ENCODE peak calls at places on chromosomes 7 and 10, in nine cellular contexts. L is sigmoid colon, E is transverse colon, W is H1, Z is GM12892, B is vagina, R is GM12878, J is HCT116, T is prostate gland. O is an unnamed sample.

GRCh38 chr7:106059556-106059955 is 52.6 kb downstream of the SYPL1 start:
- DNase-seq in B (no peak), L (no peak), E (no peak), W (no peak), T (no peak), Z (no peak), R (no peak), J (no peak), O (no peak)

GRCh38 chr10:77820349-77820748 is 106.2 kb downstream of the DLG5 start:
- DNase-seq in L (no peak), E (no peak), J (no peak), R (no peak), T (no peak), W (no peak), B (no peak), Z (no peak), O (no peak)

GRCh38 chr7:143407296-143408246 is 1.1 kb downstream of the EPHA1 start:
- DNase-seq in B (no peak), L (no peak), E (no peak), Z (no peak), J (no peak), W (no peak), T (no peak), R (no peak), O (no peak)

GRCh38 chr10:133158756-133159610 is 1.0 kb upstream of the KNDC1 start:
- DNase-seq in R (no peak), T (no peak), B (no peak), E (no peak), J (no peak), L (peak), Z (no peak), W (no peak), O (no peak)

GRCh38 chr7:76244781-76245391 is 43.2 kb downstream of the SRRM3 start:
- DNase-seq in R (no peak), T (no peak), E (no peak), L (no peak), J (no peak), W (no peak), Z (no peak), B (no peak), O (no peak)

GRCh38 chr7:157502701-157503111 is 165.9 kb downstream of the DNAJB6 start:
- DNase-seq in W (no peak), R (no peak), L (peak), B (no peak), T (no peak), Z (no peak), J (no peak), E (peak), O (no peak)

GRCh38 chr7:138875794-138876193 is 77.8 kb upstream of the ATP6V0A4 start:
- DNase-seq in E (no peak), J (no peak), W (no peak), L (no peak), T (no peak), R (no peak), B (no peak), Z (no peak), O (no peak)

GRCh38 chr10:100506596-100507356 is 12.9 kb downstream of the SEC31B start:
- DNase-seq in E (no peak), T (no peak), W (no peak), L (no peak), J (no peak), Z (no peak), R (no peak), B (no peak), O (no peak)

GRCh38 chr7:46152671-46153070 is 231.6 kb upstream of the IGFBP3 start:
- DNase-seq in J (no peak), L (no peak), T (no peak), W (no peak), Z (no peak), R (no peak), B (no peak), E (no peak), O (no peak)

GRCh38 chr7:28658392-28658791 is 246.1 kb downstream of the CREB5 start:
- DNase-seq in R (no peak), T (no peak), L (no peak), W (no peak), J (no peak), E (no peak), Z (no peak), B (no peak), O (no peak)

GRCh38 chr10:20903635-20904390 is 6.7 kb upstream of the NEBL start:
- DNase-seq in T (no peak), L (no peak), Z (no peak), W (no peak), R (no peak), E (no peak), B (no peak), J (no peak), O (no peak)

GRCh38 chr7:76397409-76398183 is 11.9 kb downstream of the SSC4D start:
- DNase-seq in Z (peak), W (no peak), E (peak), B (no peak), R (peak), L (peak), T (peak), J (no peak), O (peak)

GRCh38 chr10:128054163-128054970 is 71.9 kb downstream of the MKI67 start:
- DNase-seq in W (no peak), E (peak), R (no peak), L (no peak), Z (no peak), B (no peak), T (no peak), J (no peak), O (no peak)

GRCh38 chr10:121293121-121293520 is 305.1 kb downstream of the FGFR2 start:
- DNase-seq in B (no peak), L (no peak), E (no peak), J (no peak), R (no peak), Z (no peak), W (no peak), T (no peak), O (no peak)

GRCh38 chr7:17581301-17581700 is 282.8 kb downstream of the AHR start:
- DNase-seq in B (no peak), Z (no peak), L (no peak), T (no peak), R (no peak), J (no peak), E (no peak), W (no peak), O (no peak)

GRCh38 chr7:4066626-4067475 is 615.2 kb upstream of the FOXK1 start:
- DNase-seq in J (no peak), L (no peak), B (peak), Z (no peak), R (no peak), T (no peak), E (no peak), W (no peak), O (no peak)

GRCh38 chr10:77165445-77166316 is 471.9 kb downstream of the KCNMA1 start:
- DNase-seq in Z (no peak), L (peak), T (peak), W (peak), J (peak), E (peak), B (no peak), R (peak), O (no peak)

GRCh38 chr7:124275411-124275810 is 242.5 kb upstream of the TMEM229A start:
- DNase-seq in Z (no peak), R (no peak), L (no peak), B (no peak), T (no peak), W (no peak), J (no peak), E (no peak), O (no peak)

GRCh38 chr7:97126483-97127171 is 9.1 kb downstream of the SDHAF3 start:
- DNase-seq in B (no peak), T (no peak), J (no peak), R (no peak), Z (no peak), E (no peak), L (no peak), W (no peak), O (no peak)
- TF ChIP-seq POLR2A in B (no peak), T (no peak), J (no peak), R (no peak), Z (no peak), E (no peak), L (no peak), W (no peak), O (no peak)

GRCh38 chr10:93392111-93392510 is 90.0 kb downstream of the MYOF start:
- DNase-seq in W (no peak), J (no peak), B (peak), L (no peak), T (no peak), R (no peak), E (no peak), Z (no peak), O (no peak)

GRCh38 chr10:93402192-93402591 is 79.9 kb downstream of the MYOF start:
- DNase-seq in T (no peak), L (no peak), E (no peak), W (no peak), Z (no peak), J (no peak), B (no peak), R (no peak), O (no peak)

GRCh38 chr10:93398528-93398927 is 83.6 kb downstream of the MYOF start:
- DNase-seq in E (no peak), R (no peak), B (no peak), W (no peak), Z (no peak), J (no peak), L (no peak), T (no peak), O (no peak)

GRCh38 chr10:93393231-93393630 is 88.9 kb downstream of the MYOF start:
- DNase-seq in L (no peak), W (no peak), J (no peak), E (no peak), B (peak), R (no peak), Z (no peak), T (no peak), O (no peak)

DNA sequence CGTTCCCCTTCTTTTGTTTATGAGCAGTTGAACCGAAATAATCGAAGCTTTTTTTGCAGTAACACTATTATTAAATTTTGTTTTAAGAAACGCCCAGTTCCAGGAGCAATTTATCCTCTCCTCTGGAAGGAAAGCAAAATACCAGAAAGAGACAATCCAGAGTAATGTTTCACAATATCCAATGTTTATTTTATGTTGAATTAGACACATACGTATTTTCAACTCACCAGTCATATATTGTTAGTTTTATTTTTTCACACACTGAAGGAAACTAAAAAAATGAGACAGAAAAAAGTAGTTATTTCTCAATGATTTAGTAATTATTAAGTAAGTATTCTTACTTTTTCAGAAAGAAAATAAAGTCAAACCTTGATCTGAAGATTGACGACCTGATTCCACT is 85.1 kb downstream of the MYOF start:
- DNase-seq in W (no peak), E (no peak), T (no peak), L (no peak), J (no peak), Z (no peak), R (no peak), B (no peak), O (no peak)
- TF ChIP-seq POLR2AphosphoS5 in W (no peak), E (no peak), T (no peak), L (peak), J (no peak), Z (no peak), R (no peak), B (no peak), O (no peak)

GRCh38 chr7:112361154-112361553 is 89.1 kb upstream of the IFRD1 start:
- DNase-seq in E (no peak), T (peak), W (no peak), R (no peak), B (no peak), J (no peak), L (no peak), Z (no peak), O (no peak)
- TF ChIP-seq POLR2A in E (no peak), T (no peak), W (no peak), R (no peak), B (no peak), J (no peak), L (no peak), Z (no peak), O (no peak)

GRCh38 chr7:151631149-151631967 is 111.7 kb upstream of the RHEB start:
- DNase-seq in W (no peak), L (peak), E (no peak), B (no peak), J (no peak), Z (no peak), T (peak), R (peak), O (no peak)

GRCh38 chr7:151630349-151630748 is 110.7 kb upstream of the RHEB start:
- DNase-seq in T (no peak), Z (no peak), B (no peak), R (no peak), E (no peak), J (no peak), L (no peak), W (no peak), O (no peak)

GRCh38 chr7:151629873-151630272 is 110.2 kb upstream of the RHEB start:
- DNase-seq in Z (no peak), R (no peak), E (no peak), L (no peak), J (no peak), T (no peak), B (no peak), W (no peak), O (no peak)

GRCh38 chr7:151626422-151627115 is 106.9 kb upstream of the RHEB start:
- DNase-seq in E (peak), R (no peak), W (no peak), L (no peak), B (no peak), J (no peak), T (peak), Z (no peak), O (no peak)

GRCh38 chr7:151628846-151629604 is 109.3 kb upstream of the RHEB start:
- DNase-seq in E (no peak), B (no peak), T (no peak), Z (no peak), R (no peak), W (no peak), J (no peak), L (no peak), O (no peak)
- TF ChIP-seq POLR2AphosphoS5 in E (no peak), B (no peak), T (no peak), Z (no peak), R (no peak), W (no peak), J (no peak), L (no peak), O (no peak)

DNA sequence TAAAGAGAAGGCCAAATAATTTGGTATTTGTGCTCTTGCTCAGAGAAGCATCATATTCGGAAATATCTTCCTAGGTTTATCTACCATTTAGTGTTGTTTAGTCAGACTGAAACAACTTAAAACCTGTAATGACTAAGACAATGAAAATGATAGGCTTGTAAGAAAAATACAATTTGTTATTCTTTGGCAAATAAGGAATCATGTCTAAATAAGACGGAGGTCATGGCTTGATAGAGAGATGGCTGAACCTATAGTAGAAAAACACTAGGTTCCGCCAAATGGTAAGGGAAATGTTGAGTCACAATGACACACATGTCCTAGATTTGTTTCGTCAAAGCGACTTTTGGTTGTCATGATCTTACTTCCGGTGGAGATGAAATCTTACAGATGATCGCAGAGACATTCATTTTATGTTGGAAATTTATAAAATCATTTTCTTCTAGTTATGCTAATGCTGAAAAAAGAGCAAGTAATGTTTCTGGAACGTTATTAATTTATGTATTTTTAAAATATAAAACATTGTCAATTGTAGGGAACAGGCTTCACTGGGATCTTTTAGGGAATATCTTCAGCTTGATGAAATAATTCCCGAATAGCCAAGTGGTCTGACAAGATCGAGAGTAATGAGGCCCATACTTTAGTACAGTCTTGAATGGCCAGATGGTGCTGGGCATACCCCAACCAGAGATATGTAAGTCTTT is 1.0 kb downstream of the SRGN start:
- DNase-seq in E (no peak), L (no peak), R (peak), W (no peak), J (no peak), T (no peak), Z (no peak), B (no peak), O (no peak)
- TF ChIP-seq POLR2A in E (peak), L (no peak), R (no peak), W (no peak), J (no peak), T (no peak), Z (peak), B (no peak), O (no peak)

GRCh38 chr10:59242991-59243390 is 66.5 kb downstream of the PHYHIPL start:
- DNase-seq in W (no peak), E (no peak), Z (no peak), L (no peak), T (no peak), B (no peak), R (no peak), J (no peak), O (no peak)

GRCh38 chr10:59242057-59242456 is 65.6 kb downstream of the PHYHIPL start:
- DNase-seq in E (no peak), J (no peak), W (no peak), Z (no peak), B (no peak), T (no peak), L (no peak), R (no peak), O (no peak)

GRCh38 chr10:59244871-59245270 is 68.4 kb downstream of the PHYHIPL start:
- DNase-seq in R (no peak), W (no peak), L (no peak), B (no peak), T (no peak), Z (no peak), E (no peak), J (no peak), O (no peak)

GRCh38 chr10:59245751-59246150 is 69.3 kb downstream of the PHYHIPL start:
- DNase-seq in J (no peak), T (no peak), B (no peak), R (no peak), L (no peak), E (no peak), Z (no peak), W (no peak), O (no peak)

GRCh38 chr10:59243611-59244195 is 67.3 kb downstream of the PHYHIPL start:
- DNase-seq in W (no peak), J (no peak), E (no peak), R (no peak), L (no peak), Z (no peak), T (no peak), B (no peak), O (no peak)
- TF ChIP-seq POLR2AphosphoS5 in W (no peak), J (no peak), E (no peak), R (no peak), L (no peak), Z (no peak), T (no peak), B (no peak), O (no peak)

DNA sequence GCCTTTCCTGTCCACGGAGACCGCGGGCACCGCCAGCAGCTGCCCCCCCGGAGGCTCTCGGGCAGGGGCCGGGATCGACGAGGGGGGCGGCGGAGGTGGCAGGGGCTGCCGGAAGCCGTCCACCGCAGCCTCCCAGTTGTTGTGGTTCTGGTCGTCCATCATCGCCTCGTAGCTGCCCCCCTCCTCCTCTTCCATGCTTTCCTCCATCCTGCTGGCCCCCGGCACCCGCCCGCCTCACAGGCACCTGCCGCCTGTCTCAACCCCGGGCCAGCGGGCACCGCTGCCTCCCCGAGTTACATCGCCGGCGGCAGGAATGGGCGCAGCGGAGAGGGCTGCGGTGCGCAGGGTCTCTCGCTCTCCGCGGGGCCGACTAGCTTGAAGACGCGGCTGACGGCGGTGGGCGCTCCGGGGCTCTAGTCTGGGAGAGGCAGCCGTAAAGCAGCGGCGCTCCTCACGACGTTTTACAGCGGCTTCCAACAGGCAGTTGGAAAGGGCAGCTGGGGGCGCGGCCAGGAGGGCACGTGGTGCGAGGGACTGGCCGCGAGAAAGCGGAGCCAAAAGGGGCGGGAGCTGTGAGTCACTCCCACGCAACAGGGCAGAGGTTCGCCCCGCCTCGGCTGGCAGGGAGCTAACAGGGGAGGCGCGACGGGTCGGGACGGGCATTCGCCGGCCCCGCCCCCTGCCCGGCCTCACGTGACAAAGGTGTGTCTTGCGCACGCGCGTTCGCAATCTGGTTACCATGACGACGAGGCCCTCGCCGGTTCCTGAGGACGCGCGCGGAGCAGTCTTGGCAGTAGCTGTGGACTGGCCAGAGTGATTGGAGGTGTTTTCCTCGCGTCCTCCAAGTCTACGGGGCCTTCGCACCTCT is at the start of gene CACUL1:
- DNase-seq in J (peak), E (peak), T (peak), L (peak), W (peak), Z (peak), R (peak), B (peak), O (peak)
- TF ChIP-seq POLR2A in J (peak), E (peak), T (peak), L (peak), W (peak), Z (peak), R (peak), B (no peak), O (peak)